ENCODE peak calls at places on chromosome 19, in five cellular contexts. U, D, L, P and R are unnamed samples.

GRCh38 chr19:1131718-1132552 is 28.1 kb downstream of the GPX4 start:
- DNase-seq in U (peak), L (peak), P (peak), D (peak), R (peak)

GRCh38 chr19:48390188-48391099 is 907 bp downstream of the KDELR1 start:
- DNase-seq in L (peak), U (peak), D (no peak), P (peak), R (peak)

GRCh38 chr19:43778651-43779050 is 2.1 kb downstream of the KCNN4 start:
- DNase-seq in L (no peak), U (no peak), P (no peak), D (no peak), R (no peak)

GRCh38 chr19:2540646-2541454 is 64.9 kb downstream of the GADD45B start:
- DNase-seq in L (peak), P (peak), D (peak), U (peak), R (peak)

GRCh38 chr19:33292595-33293254 is 9.6 kb downstream of the CEBPA start:
- DNase-seq in P (no peak), D (no peak), L (no peak), U (peak), R (peak)

GRCh38 chr19:3670796-3671679 is 29.2 kb downstream of the PIP5K1C start:
- DNase-seq in D (no peak), P (peak), L (peak), U (peak), R (no peak)

GRCh38 chr19:20969498-20969897 is 46.4 kb downstream of the ZNF85 start:
- DNase-seq in P (no peak), U (peak), D (no peak), L (no peak), R (peak)

GRCh38 chr19:55809381-55810058 is 22.3 kb downstream of the NLRP11 start:
- DNase-seq in U (peak), L (peak), P (peak), D (no peak), R (peak)

GRCh38 chr19:10718205-10719196 is 622 bp downstream of the DNM2 start:
- DNase-seq in U (peak), D (no peak), L (peak), P (peak), R (peak)

GRCh38 chr19:55472463-55472862 is 4.0 kb upstream of the ZNF628 start:
- DNase-seq in L (no peak), U (no peak), P (peak), D (no peak), R (peak)

GRCh38 chr19:17686027-17686511 is 2.1 kb downstream of the UNC13A start:
- DNase-seq in L (no peak), P (no peak), D (no peak), U (no peak), R (no peak)

GRCh38 chr19:10769533-10770491 is 51.9 kb downstream of the DNM2 start:
- DNase-seq in L (peak), U (peak), P (peak), D (no peak), R (peak)

GRCh38 chr19:17031741-17032140 is 5.1 kb upstream of the CPAMD8 start:
- DNase-seq in P (no peak), D (no peak), U (no peak), L (no peak), R (no peak)

GRCh38 chr19:17751103-17751911 is at the start of gene FCHO1:
- DNase-seq in L (peak), D (no peak), P (no peak), U (peak), R (no peak)

GRCh38 chr19:12166596-12166995 is 3.7 kb downstream of the ZNF136 start:
- DNase-seq in D (peak), U (no peak), P (peak), L (no peak), R (no peak)

GRCh38 chr19:927044-927706 is 1.3 kb downstream of the ARID3A start:
- DNase-seq in D (no peak), U (peak), L (peak), P (peak), R (no peak)

GRCh38 chr19:33647146-33647545 is 25.4 kb downstream of the CHST8 start:
- DNase-seq in D (no peak), P (no peak), U (no peak), L (no peak), R (no peak)

GRCh38 chr19:31181535-31181934 is 167.7 kb downstream of the TSHZ3 start:
- DNase-seq in U (no peak), P (no peak), L (no peak), D (no peak), R (no peak)

GRCh38 chr19:48922548-48923490 is 10.7 kb upstream of the DHDH start:
- DNase-seq in P (no peak), D (no peak), U (no peak), L (no peak), R (no peak)

GRCh38 chr19:15529774-15530372 is 21.5 kb downstream of the CYP4F22 start:
- DNase-seq in L (no peak), P (no peak), D (no peak), U (no peak), R (peak)

GRCh38 chr19:24048261-24048660 is 38.7 kb upstream of the ZNF254 start:
- DNase-seq in P (no peak), L (no peak), D (no peak), U (no peak), R (no peak)
- TF ChIP-seq CTCF in P (no peak), L (no peak), D (no peak), U (no peak), R (peak)

GRCh38 chr19:45090034-45090433 is 2.9 kb upstream of the PPP1R37 start:
- DNase-seq in L (no peak), D (no peak), U (no peak), P (no peak), R (no peak)

GRCh38 chr19:45090598-45090997 is 2.4 kb upstream of the PPP1R37 start:
- DNase-seq in L (no peak), P (no peak), U (no peak), D (no peak), R (no peak)

GRCh38 chr19:45094158-45094557 is 1.2 kb downstream of the PPP1R37 start:
- DNase-seq in D (no peak), U (no peak), P (no peak), L (no peak), R (no peak)

GRCh38 chr19:45092747-45093678 is at the start of gene PPP1R37:
- DNase-seq in D (peak), P (peak), L (peak), U (peak), R (peak)

DNA sequence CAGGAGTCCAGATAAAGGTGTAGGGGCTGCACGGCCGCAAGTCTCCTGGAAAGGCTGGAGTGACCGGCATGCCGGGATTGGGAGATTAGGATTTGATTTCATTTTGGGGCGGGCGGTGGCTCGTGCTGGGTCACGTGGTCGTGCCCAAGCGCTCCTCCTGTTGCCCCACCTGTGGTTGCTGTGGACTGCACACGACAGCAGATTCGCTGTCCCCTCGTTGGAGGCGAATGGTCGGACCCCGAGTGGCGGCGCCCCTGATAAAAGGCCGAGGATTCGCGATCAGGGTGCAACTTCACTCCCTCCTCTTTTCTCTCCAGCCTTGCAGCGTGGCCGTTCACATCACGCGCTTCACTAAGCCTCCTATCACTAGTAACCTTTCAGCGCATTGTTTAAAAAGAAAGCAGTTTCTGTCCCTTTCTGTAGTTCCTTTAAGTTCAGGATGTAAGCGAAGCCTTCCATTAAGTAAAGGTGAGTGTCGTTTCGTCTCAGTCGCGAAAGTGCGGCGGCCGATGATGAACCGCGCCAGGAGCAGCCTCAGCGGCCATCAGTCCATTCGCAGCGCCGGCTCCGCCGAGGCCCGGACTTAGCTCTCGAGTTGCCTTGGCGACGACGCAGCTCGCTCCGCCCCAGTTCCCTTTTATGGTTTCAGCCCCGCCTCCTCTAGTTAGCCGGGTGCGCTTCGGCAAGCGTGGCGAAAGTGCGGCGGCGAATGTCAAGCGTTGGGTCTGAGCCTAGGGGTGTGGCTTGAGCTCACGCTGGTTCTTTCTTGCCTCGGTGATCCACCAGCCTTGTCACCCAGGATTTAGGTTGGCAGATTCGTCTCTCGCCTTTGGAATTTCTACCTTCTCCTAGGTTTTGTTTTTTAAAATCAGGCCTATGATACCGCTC is 1.7 kb upstream of the PPP1R37 start:
- DNase-seq in U (peak), P (peak), L (peak), D (peak), R (peak)
- H3K4me3 ChIP-seq in U (peak), P (peak), L (peak), D (peak), R (peak)

GRCh38 chr19:38952395-38953165 is 21.8 kb downstream of the MRPS12 start:
- DNase-seq in U (peak), P (no peak), D (no peak), L (no peak), R (peak)
- TF ChIP-seq CTCF in U (peak), P (no peak), D (peak), L (peak), R (peak)

GRCh38 chr19:35290381-35291135 is 1.4 kb upstream of the MAG start:
- DNase-seq in P (no peak), U (no peak), L (no peak), D (no peak), R (no peak)

GRCh38 chr19:35291916-35292315 is at the start of gene MAG:
- DNase-seq in L (no peak), U (no peak), P (no peak), D (no peak), R (no peak)

GRCh38 chr19:35292421-35292820 is 460 bp downstream of the MAG start:
- DNase-seq in D (no peak), L (no peak), U (no peak), P (no peak), R (no peak)

GRCh38 chr19:35292986-35293732 is 1.2 kb downstream of the MAG start:
- DNase-seq in U (no peak), L (no peak), D (no peak), P (no peak), R (no peak)

DNA sequence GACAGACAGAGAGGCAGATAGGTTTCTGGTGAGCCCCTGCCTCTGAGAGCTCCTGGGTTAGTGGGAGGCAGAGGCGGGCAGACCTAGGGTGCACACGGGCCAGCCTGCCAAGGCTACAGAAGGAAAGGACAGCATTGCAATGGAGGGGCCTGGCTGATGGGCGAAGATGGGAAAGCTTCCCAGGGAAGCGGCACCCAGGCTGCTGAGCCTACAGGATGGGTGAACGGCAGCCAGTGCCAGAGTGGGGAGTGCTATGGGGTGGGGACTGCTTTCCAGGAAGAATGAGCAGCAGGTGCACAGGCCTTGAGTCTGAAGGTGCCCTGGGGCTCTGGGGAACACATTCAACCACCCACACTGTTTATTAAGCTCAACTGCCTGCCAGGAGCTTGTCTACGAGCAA is 702 bp upstream of the MAG start:
- DNase-seq in D (no peak), L (no peak), P (no peak), U (no peak), R (peak)
- H3K4me3 ChIP-seq in D (no peak), L (no peak), P (no peak), U (no peak), R (no peak)